ENCODE peak calls at places on chromosomes 6 and 20, in four cellular contexts. S is amygdala, A is HFFc6, Q is neural crest cell. I is an unnamed sample.

GRCh38 chr20:13661070-13661687 is 22.4 kb upstream of the TASP1 start:
- DNase-seq in S (no peak), A (no peak), Q (no peak), I (no peak)

GRCh38 chr6:86273936-86274335 is 631.2 kb upstream of the SYNCRIP start:
- DNase-seq in S (no peak), A (no peak), Q (no peak), I (no peak)

GRCh38 chr6:117829594-117830319 is 77.3 kb upstream of the SLC35F1 start:
- DNase-seq in S (no peak), A (peak), Q (peak), I (no peak)

GRCh38 chr6:15775741-15776140 is 112.9 kb upstream of the DTNBP1 start:
- DNase-seq in S (no peak), A (no peak), Q (no peak), I (no peak)

GRCh38 chr20:37340998-37341397 is 4.9 kb upstream of the SRC start:
- DNase-seq in S (no peak), A (no peak), Q (no peak), I (no peak)

GRCh38 chr20:382291-383115 is 1.9 kb downstream of the TRIB3 start:
- DNase-seq in S (no peak), A (no peak), Q (no peak), I (no peak)

GRCh38 chr6:35427435-35427834 is 24.7 kb upstream of the FANCE start:
- DNase-seq in S (no peak), A (no peak), Q (no peak), I (no peak)

GRCh38 chr20:46057856-46058655 is 29.0 kb downstream of the SLC12A5 start:
- DNase-seq in S (no peak), A (peak), Q (peak), I (peak)

GRCh38 chr20:37081717-37082289 is 14.0 kb downstream of the RBL1 start:
- DNase-seq in S (no peak), A (no peak), Q (peak), I (no peak)

GRCh38 chr6:23983691-23984090 is 142.3 kb upstream of the NRSN1 start:
- DNase-seq in S (no peak), A (no peak), Q (no peak), I (no peak)

GRCh38 chr6:41442800-41443501 is 103.2 kb upstream of the FOXP4 start:
- DNase-seq in S (no peak), A (no peak), Q (peak), I (no peak)

GRCh38 chr20:63755933-63756647 is 16.5 kb downstream of the SLC2A4RG start:
- DNase-seq in S (no peak), A (no peak), Q (no peak), I (no peak)

GRCh38 chr6:156395276-156395675 is 381.9 kb upstream of the ARID1B start:
- DNase-seq in S (no peak), A (no peak), Q (no peak), I (no peak)

GRCh38 chr6:137480431-137480830 is 13.8 kb downstream of the OLIG3 start:
- DNase-seq in S (no peak), A (no peak), Q (no peak), I (no peak)

GRCh38 chr6:135257641-135258405 is 76.7 kb downstream of the MYB start:
- DNase-seq in S (no peak), A (no peak), Q (no peak), I (no peak)

GRCh38 chr6:33785766-33786165 is 3.2 kb downstream of the LEMD2 start:
- DNase-seq in S (no peak), A (peak), Q (no peak), I (no peak)

GRCh38 chr6:113782641-113783040 is 74.5 kb upstream of the MARCKS start:
- DNase-seq in S (no peak), A (no peak), Q (no peak), I (no peak)